ENCODE peak calls at places on chromosomes 12 and 14, in four cellular contexts. I is left ventricle myocardium inferior; D is stimulated activated CD4-positive, alpha-beta T cell treated with anti-CD3 and anti-CD28 coated beads, Interleukin-1b, Interleukin-23, amount 100 ng/mL, for 1 hour; K is SW 1271. X is an unnamed sample.

GRCh38 chr14:58149196-58149595 is 2.8 kb downstream of the ARMH4 start:
- DNase-seq in K (no peak), D (no peak), I (no peak), X (no peak)

GRCh38 chr12:54358945-54359761 is 5.1 kb downstream of the GPR84 start:
- DNase-seq in I (peak), K (peak), D (peak), X (peak)

GRCh38 chr12:123748661-123749060 is 13.4 kb upstream of the DNAH10 start:
- DNase-seq in I (no peak), K (no peak), D (no peak), X (no peak)

GRCh38 chr12:55972045-55972843 is 1.6 kb upstream of the RAB5B start:
- DNase-seq in D (no peak), I (no peak), K (peak), X (no peak)

GRCh38 chr14:104367811-104368750 is 211.5 kb upstream of the C14orf180 start:
- DNase-seq in D (no peak), K (no peak), I (no peak), X (no peak)

GRCh38 chr12:13835657-13836056 is 145.7 kb downstream of the GRIN2B start:
- DNase-seq in D (no peak), I (no peak), K (no peak), X (no peak)

GRCh38 chr12:75571204-75571603 is 59.8 kb upstream of the KRR1 start:
- DNase-seq in I (no peak), K (no peak), D (no peak), X (no peak)

GRCh38 chr14:104335176-104335575 is 196.8 kb downstream of the KIF26A start:
- DNase-seq in D (no peak), K (no peak), I (no peak), X (no peak)

GRCh38 chr14:52299692-52300278 is 14.3 kb upstream of the PTGER2 start:
- DNase-seq in D (no peak), I (no peak), K (peak), X (no peak)

X was measured in retinal pigment epithelial cell.